ENCODE peak calls at places on chromosome 6, in nine cellular contexts. P is activated T-helper 1 cell treated with anti-CD3 and anti-CD28 coated beads, Interleukin-12 subunit alpha, Interleukin-12 subunit beta, Interleukin-2, Interleukin-4 antibody, amounts not matched to agents 30 ng/mL and 10 ng/mL and 1 ng/mL, durations not matched to agents 14 hours and 24 hours and 36 hours; C is GDM1; F is activated gamma-delta T cell treated with Interleukin-2 at 50 U/mL for 16 hours; O is stimulated activated naive B cell treated with anti-CD40 and anti-IgM and Interleukin-4, amounts not matched to agents 10 μg/mL and 1 μg/mL and 100 μg/mL, for 72 hours; K is SW480; B is germinal center; J is stimulated activated CD4-positive, alpha-beta T cell treated with anti-CD3 and anti-CD28 coated beads, TNF-alpha, amount 100 ng/mL, for 1 hour; M is D341Med. H is an unnamed sample.

GRCh38 chr6:40950986-40951730 is 87.9 kb downstream of the UNC5CL start:
- DNase-seq in F (no peak), J (no peak), M (no peak), P (no peak), K (no peak), O (no peak), B (no peak), C (no peak), H (no peak)

GRCh38 chr6:1535295-1535694 is 74.4 kb upstream of the FOXC1 start:
- DNase-seq in C (no peak), P (no peak), J (no peak), K (peak), F (no peak), M (no peak), B (no peak), O (no peak), H (no peak)

GRCh38 chr6:107730683-107731314 is 93.3 kb downstream of the SCML4 start:
- DNase-seq in M (no peak), O (no peak), P (no peak), J (no peak), B (no peak), C (no peak), F (no peak), K (no peak), H (no peak)

GRCh38 chr6:119791746-119792145 is 442.2 kb upstream of the MAN1A1 start:
- DNase-seq in M (no peak), O (no peak), K (peak), B (no peak), C (no peak), J (no peak), P (no peak), F (no peak), H (no peak)

GRCh38 chr6:17470953-17471335 is 77.5 kb downstream of the CAP2 start:
- DNase-seq in M (no peak), C (no peak), B (no peak), K (no peak), P (no peak), J (no peak), F (no peak), O (no peak), H (no peak)

GRCh38 chr6:110822248-110822647 is 7.0 kb upstream of the CDK19 start:
- DNase-seq in P (no peak), B (no peak), J (no peak), O (no peak), K (no peak), F (no peak), M (no peak), C (no peak), H (no peak)

GRCh38 chr6:39088331-39088730 is 26.7 kb downstream of the SAYSD1 start:
- DNase-seq in M (no peak), F (no peak), O (peak), K (peak), P (no peak), B (no peak), J (no peak), C (no peak), H (peak)

GRCh38 chr6:143556529-143556928 is 45.0 kb upstream of the FUCA2 start:
- DNase-seq in K (no peak), B (no peak), J (no peak), C (no peak), O (no peak), P (no peak), F (no peak), M (no peak), H (no peak)

H was measured in NCI-H82.